ENCODE peak calls at places on chromosomes 6 and 20, in six cellular contexts. R is HFFc6, A is T-helper 17 cell, Z is amniotic stem cell, P is AG04450, L is head of caudate nucleus. O is an unnamed sample.

GRCh38 chr6:169473663-169474062 is 220.0 kb upstream of the THBS2 start:
- DNase-seq in R (no peak), A (no peak), Z (no peak), P (no peak), L (no peak), O (no peak)

GRCh38 chr6:44556046-44556445 is 168.5 kb downstream of the CDC5L start:
- DNase-seq in R (no peak), A (no peak), Z (no peak), P (no peak), L (no peak), O (no peak)

GRCh38 chr6:149852881-149853280 is 11.3 kb downstream of the LRP11 start:
- DNase-seq in R (no peak), A (no peak), Z (no peak), P (no peak), L (no peak), O (no peak)

GRCh38 chr6:122494665-122495272 is 23.2 kb upstream of the SERINC1 start:
- DNase-seq in R (no peak), A (no peak), Z (no peak), P (no peak), L (no peak), O (no peak)

GRCh38 chr6:33693186-33694158 is 18.0 kb downstream of the UQCC2 start:
- DNase-seq in R (no peak), A (no peak), Z (no peak), P (no peak), L (no peak), O (no peak)

GRCh38 chr20:19628570-19629134 is 129.4 kb upstream of the RIN2 start:
- DNase-seq in R (peak), A (no peak), Z (no peak), P (peak), L (peak), O (peak)

GRCh38 chr20:50569864-50570836 is 60.0 kb downstream of the PTPN1 start:
- DNase-seq in R (no peak), A (no peak), Z (no peak), P (no peak), L (no peak), O (peak)

GRCh38 chr20:46723039-46723438 is 13.6 kb downstream of the SLC2A10 start:
- DNase-seq in R (no peak), A (no peak), Z (no peak), P (no peak), L (no peak), O (no peak)

GRCh38 chr6:33609444-33610034 is 11.6 kb upstream of the ITPR3 start:
- DNase-seq in R (peak), A (no peak), Z (peak), P (no peak), L (no peak), O (no peak)

GRCh38 chr6:40779399-40779798 is 192.2 kb upstream of the LRFN2 start:
- DNase-seq in R (peak), A (no peak), Z (peak), P (no peak), L (no peak), O (no peak)

GRCh38 chr6:144662812-144663211 is 377.7 kb downstream of the UTRN start:
- DNase-seq in R (no peak), A (no peak), Z (no peak), P (no peak), L (no peak), O (no peak)

GRCh38 chr20:45470262-45470931 is 844 bp downstream of the WFDC2 start:
- DNase-seq in R (no peak), A (no peak), Z (no peak), P (no peak), L (peak), O (no peak)

GRCh38 chr6:6856538-6857523 is 250.9 kb upstream of the RREB1 start:
- DNase-seq in R (no peak), A (no peak), Z (no peak), P (no peak), L (peak), O (no peak)

GRCh38 chr20:51633430-51633829 is 90.9 kb upstream of the NFATC2 start:
- DNase-seq in R (no peak), A (no peak), Z (no peak), P (no peak), L (no peak), O (no peak)

GRCh38 chr6:88422831-88423230 is 256.7 kb upstream of the CNR1 start:
- DNase-seq in R (no peak), A (no peak), Z (no peak), P (no peak), L (no peak), O (no peak)

GRCh38 chr6:19587238-19587942 is 249.8 kb upstream of the ID4 start:
- DNase-seq in R (no peak), A (no peak), Z (no peak), P (no peak), L (no peak), O (no peak)

GRCh38 chr6:130827247-130828149 is at the start of gene SMLR1:
- DNase-seq in R (no peak), A (no peak), Z (no peak), P (no peak), L (no peak), O (peak)

GRCh38 chr20:24157213-24157612 is 168.6 kb upstream of the GGTLC1 start:
- DNase-seq in R (no peak), A (no peak), Z (no peak), P (no peak), L (no peak), O (no peak)

GRCh38 chr6:148935705-148936306 is 189.0 kb downstream of the UST start:
- DNase-seq in R (peak), A (no peak), Z (peak), P (no peak), L (no peak), O (no peak)

GRCh38 chr6:54074591-54075195 is 36.5 kb upstream of the MLIP start:
- DNase-seq in R (no peak), A (no peak), Z (no peak), P (no peak), L (no peak), O (no peak)

GRCh38 chr6:132130530-132131298 is 179.5 kb upstream of the CCN2 start:
- DNase-seq in R (no peak), A (no peak), Z (no peak), P (no peak), L (peak), O (no peak)

GRCh38 chr6:37074053-37074827 is 68.8 kb downstream of the FGD2 start:
- DNase-seq in R (no peak), A (no peak), Z (no peak), P (no peak), L (no peak), O (no peak)

GRCh38 chr6:28757429-28758045 is 166.2 kb downstream of the TRIM27 start:
- DNase-seq in R (no peak), A (no peak), Z (no peak), P (no peak), L (no peak), O (peak)

GRCh38 chr6:72916906-72917305 is 295.0 kb downstream of the KCNQ5 start:
- DNase-seq in R (no peak), A (no peak), Z (no peak), P (no peak), L (no peak), O (no peak)

GRCh38 chr20:16066571-16066970 is 506.7 kb downstream of the KIF16B start:
- DNase-seq in R (no peak), A (no peak), Z (no peak), P (no peak), L (no peak), O (no peak)

GRCh38 chr6:38034269-38034914 is 214.9 kb downstream of the ZFAND3 start:
- DNase-seq in R (peak), A (no peak), Z (no peak), P (peak), L (peak), O (peak)

GRCh38 chr6:169420912-169421543 is 167.4 kb upstream of the THBS2 start:
- DNase-seq in R (peak), A (no peak), Z (no peak), P (no peak), L (no peak), O (peak)

GRCh38 chr6:40541556-40542174 is 45.5 kb downstream of the LRFN2 start:
- DNase-seq in R (no peak), A (no peak), Z (no peak), P (no peak), L (no peak), O (no peak)

GRCh38 chr20:2822073-2822472 is 5.9 kb downstream of the TMEM239 start:
- DNase-seq in R (no peak), A (peak), Z (no peak), P (no peak), L (peak), O (no peak)

GRCh38 chr6:46642928-46643751 is 9.5 kb downstream of the CYP39A1 start:
- DNase-seq in R (no peak), A (no peak), Z (no peak), P (no peak), L (no peak), O (no peak)

GRCh38 chr20:22371843-22372242 is 212.5 kb downstream of the FOXA2 start:
- DNase-seq in R (no peak), A (no peak), Z (no peak), P (no peak), L (no peak), O (no peak)

GRCh38 chr6:25899123-25899522 is 25.1 kb upstream of the SLC17A3 start:
- DNase-seq in R (no peak), A (no peak), Z (no peak), P (no peak), L (no peak), O (peak)

GRCh38 chr20:57396212-57396611 is 5.0 kb downstream of the RBM38 start:
- DNase-seq in R (no peak), A (no peak), Z (no peak), P (no peak), L (no peak), O (no peak)